ENCODE peak calls at places on chromosome 5, in eight cellular contexts. F is nucleus accumbens; A is NCI-H774; W is transverse colon; O is HepG2; S is Jurkat, Clone E6-1; E is stimulated activated CD4-positive, alpha-beta T cell treated with anti-CD3 and anti-CD28 coated beads, Interleukin-4, amount 100 ng/mL, for 24 hours; M is lower leg skin. X is an unnamed sample.

GRCh38 chr5:109196486-109196885 is 213.3 kb downstream of the PJA2 start:
- DNase-seq in F (no peak), A (no peak), W (no peak), O (no peak), S (no peak), E (no peak), M (no peak), X (no peak)

GRCh38 chr5:125541085-125541484 is 794.6 kb upstream of the ZNF608 start:
- DNase-seq in F (no peak), A (no peak), W (no peak), O (no peak), S (no peak), E (no peak), M (no peak), X (no peak)

GRCh38 chr5:118791986-118792734 is 196.2 kb downstream of the DTWD2 start:
- DNase-seq in F (peak), A (peak), W (no peak), O (peak), S (peak), E (peak), M (peak), X (peak)

GRCh38 chr5:35117960-35118359 is 70.2 kb upstream of the AGXT2 start:
- DNase-seq in F (no peak), A (no peak), W (no peak), O (no peak), S (no peak), E (no peak), M (no peak), X (peak)

GRCh38 chr5:111461261-111461671 is 51.1 kb downstream of the STARD4 start:
- DNase-seq in F (no peak), A (peak), W (no peak), O (no peak), S (peak), E (no peak), M (no peak), X (peak)

GRCh38 chr5:40198736-40199135 is 481.0 kb upstream of the PTGER4 start:
- DNase-seq in F (no peak), A (no peak), W (no peak), O (no peak), S (no peak), E (no peak), M (no peak), X (peak)

GRCh38 chr5:42595597-42595996 is 161.0 kb upstream of the CCDC152 start:
- DNase-seq in F (no peak), A (no peak), W (no peak), O (no peak), S (no peak), E (no peak), M (no peak), X (no peak)

GRCh38 chr5:175215906-175216305 is 228.1 kb downstream of the DRD1 start:
- DNase-seq in F (peak), A (no peak), W (no peak), O (no peak), S (no peak), E (no peak), M (no peak), X (no peak)

GRCh38 chr5:74685979-74686631 is 1.1 kb downstream of the HEXB start:
- DNase-seq in F (no peak), A (no peak), W (no peak), O (no peak), S (no peak), E (peak), M (no peak), X (peak)

GRCh38 chr5:187042-187431 is 4.3 kb upstream of the LRRC14B start:
- DNase-seq in F (no peak), A (no peak), W (no peak), O (no peak), S (no peak), E (no peak), M (no peak), X (no peak)

GRCh38 chr5:132489871-132490483 is 596 bp downstream of the IRF1 start:
- DNase-seq in F (no peak), A (no peak), W (peak), O (no peak), S (no peak), E (peak), M (peak), X (peak)

GRCh38 chr5:136018814-136019777 is 9.7 kb upstream of the TGFBI start:
- DNase-seq in F (no peak), A (no peak), W (peak), O (peak), S (no peak), E (no peak), M (peak), X (peak)

GRCh38 chr5:113607361-113607760 is 93.9 kb downstream of the YTHDC2 start:
- DNase-seq in F (no peak), A (no peak), W (no peak), O (no peak), S (no peak), E (no peak), M (no peak), X (no peak)

GRCh38 chr5:96868603-96869371 is 7.5 kb upstream of the ERAP2 start:
- DNase-seq in F (no peak), A (peak), W (no peak), O (peak), S (peak), E (peak), M (no peak), X (peak)

GRCh38 chr5:78731884-78732283 is 83.3 kb upstream of the LHFPL2 start:
- DNase-seq in F (no peak), A (no peak), W (no peak), O (no peak), S (no peak), E (no peak), M (no peak), X (peak)

GRCh38 chr5:141669519-141669918 is 12.5 kb downstream of the ARAP3 start:
- DNase-seq in F (no peak), A (no peak), W (no peak), O (no peak), S (no peak), E (no peak), M (no peak), X (no peak)

GRCh38 chr5:54440456-54440893 is 15.0 kb upstream of the HSPB3 start:
- DNase-seq in F (no peak), A (no peak), W (no peak), O (no peak), S (peak), E (no peak), M (no peak), X (no peak)

GRCh38 chr5:10703676-10704075 is 57.4 kb downstream of the DAP start:
- DNase-seq in F (no peak), A (no peak), W (peak), O (no peak), S (no peak), E (no peak), M (peak), X (no peak)

GRCh38 chr5:171580506-171581265 is 161.2 kb downstream of the FGF18 start:
- DNase-seq in F (no peak), A (no peak), W (no peak), O (no peak), S (no peak), E (no peak), M (no peak), X (peak)

GRCh38 chr5:55440188-55440646 is 94.5 kb downstream of the PLPP1 start:
- DNase-seq in F (no peak), A (no peak), W (no peak), O (no peak), S (no peak), E (peak), M (no peak), X (peak)

X was measured in choroid plexus epithelial cell.